ENCODE peak calls at places on chromosomes 5 and 9, in seven cellular contexts. Y is NCI-H2081, V is Kasumi-1, C is EH, J is frontal cortex, B is AG10803, K is HepG2. P is an unnamed sample.

GRCh38 chr5:77430726-77431125 is 61.4 kb downstream of the WDR41 start:
- DNase-seq in Y (no peak), V (no peak), C (peak; percentile 93), J (no peak), B (peak; percentile 71), K (no peak), P (no peak)

GRCh38 chr9:112890106-112891081 is at the start of gene SLC46A2:
- DNase-seq in Y (no peak), V (no peak), C (no peak), J (no peak), B (no peak), K (no peak), P (no peak)

GRCh38 chr9:124267271-124267807 is 9.6 kb downstream of the NEK6 start:
- DNase-seq in Y (peak; percentile 52), V (peak; percentile 51), C (peak; percentile 88), J (no peak), B (peak; percentile 90), K (no peak), P (peak; percentile 26)

GRCh38 chr9:966936-967335 is 9.5 kb upstream of the DMRT3 start:
- DNase-seq in Y (no peak), V (no peak), C (no peak), J (no peak), B (no peak), K (no peak), P (no peak)

GRCh38 chr5:177416334-177416733 is 7.0 kb upstream of the F12 start:
- DNase-seq in Y (no peak), V (no peak), C (peak; percentile 32), J (no peak), B (peak; percentile 73), K (no peak), P (no peak)

GRCh38 chr9:110015759-110016158 is 192.2 kb downstream of the C9orf152 start:
- DNase-seq in Y (no peak), V (no peak), C (peak; percentile 79), J (no peak), B (peak; percentile 42), K (no peak), P (no peak)

GRCh38 chr5:53480474-53481353 is at the start of gene FST:
- DNase-seq in Y (peak; percentile 6), V (peak; percentile 4), C (peak; percentile 45), J (peak; percentile 60), B (no peak), K (no peak), P (no peak)

GRCh38 chr9:120937127-120937526 is 10.5 kb upstream of the TRAF1 start:
- DNase-seq in Y (no peak), V (no peak), C (no peak), J (no peak), B (no peak), K (no peak), P (no peak)

GRCh38 chr5:58751222-58751621 is 168.3 kb downstream of the RAB3C start:
- DNase-seq in Y (no peak), V (no peak), C (peak; percentile 12), J (no peak), B (no peak), K (no peak), P (no peak)